ENCODE peak calls at places on chromosomes 16 and 17, in four cellular contexts. One of them, this sample, is unnamed. For H3K9me3, the result is how much of the 10 kb centered on the place peaks cover.

GRCh38 chr16:4866586-4866985 is 19.3 kb downstream of the UBN1 start:
- DNase-seq in H1: no peak
- DNase-seq in aorta: no peak
- DNase-seq in MM.1S: no peak
- DNase-seq in this sample: no peak

GRCh38 chr17:73305845-73306836 is 5.7 kb downstream of the CDC42EP4 start:
- DNase-seq in H1: no peak
- DNase-seq in aorta: no peak
- DNase-seq in MM.1S: no peak
- DNase-seq in this sample: no peak

GRCh38 chr17:57634713-57635465 is 110.2 kb downstream of the CCDC182 start:
- DNase-seq in H1: no peak
- DNase-seq in aorta: no peak
- DNase-seq in MM.1S: no peak
- DNase-seq in this sample: no peak

GRCh38 chr16:73125860-73126259 is 77.9 kb upstream of the ZFHX3 start:
- DNase-seq in H1: no peak
- DNase-seq in aorta: no peak
- DNase-seq in MM.1S: no peak
- DNase-seq in this sample: no peak

GRCh38 chr17:75110307-75110937 is 653 bp downstream of the ARMC7 start:
- DNase-seq in H1: peak
- DNase-seq in aorta: no peak
- DNase-seq in MM.1S: no peak
- DNase-seq in this sample: no peak

GRCh38 chr17:9587969-9588656 is 11.7 kb downstream of the CFAP52 start:
- DNase-seq in H1: no peak
- DNase-seq in aorta: no peak
- DNase-seq in MM.1S: no peak
- DNase-seq in this sample: no peak

GRCh38 chr17:76474894-76475293 is 7.5 kb downstream of the AANAT start:
- DNase-seq in H1: no peak
- DNase-seq in aorta: no peak
- DNase-seq in MM.1S: no peak
- DNase-seq in this sample: no peak

GRCh38 chr17:50148226-50149098 is 2.0 kb downstream of the PPP1R9B start:
- DNase-seq in H1: no peak
- DNase-seq in aorta: peak
- DNase-seq in MM.1S: peak
- DNase-seq in this sample: peak

GRCh38 chr16:1817716-1818115 is 8.9 kb downstream of the HAGH start:
- DNase-seq in H1: no peak
- DNase-seq in aorta: no peak
- DNase-seq in MM.1S: no peak
- DNase-seq in this sample: no peak

GRCh38 chr17:69047368-69048263 is 13.1 kb downstream of the ABCA9 start:
- DNase-seq in H1: no peak
- DNase-seq in aorta: peak
- DNase-seq in MM.1S: no peak
- DNase-seq in this sample: no peak

GRCh38 chr16:14668556-14669223 is 25.4 kb downstream of the PLA2G10 start:
- DNase-seq in H1: no peak
- DNase-seq in aorta: no peak
- DNase-seq in MM.1S: no peak
- DNase-seq in this sample: no peak

GRCh38 chr17:76159157-76159556 is 18.1 kb upstream of the FOXJ1 start:
- DNase-seq in H1: no peak
- DNase-seq in aorta: no peak
- DNase-seq in MM.1S: no peak
- DNase-seq in this sample: no peak

GRCh38 chr17:58312824-58313223 is 15.8 kb downstream of the TSPOAP1 start:
- DNase-seq in H1: no peak
- DNase-seq in aorta: no peak
- DNase-seq in MM.1S: no peak
- DNase-seq in this sample: no peak

GRCh38 chr17:32929588-32929987 is 1.6 kb downstream of the TMEM98 start:
- DNase-seq in H1: no peak
- DNase-seq in aorta: no peak
- DNase-seq in MM.1S: no peak
- DNase-seq in this sample: no peak

GRCh38 chr16:27628216-27628945 is 78.4 kb downstream of the KATNIP start:
- DNase-seq in H1: no peak
- DNase-seq in aorta: no peak
- DNase-seq in MM.1S: no peak
- DNase-seq in this sample: no peak

GRCh38 chr17:1322014-1322428 is 42.6 kb downstream of the TRARG1 start:
- DNase-seq in H1: no peak
- DNase-seq in aorta: no peak
- DNase-seq in MM.1S: no peak
- DNase-seq in this sample: no peak

GRCh38 chr17:76452646-76453430 is at the start of gene UBE2O:
- DNase-seq in H1: peak
- DNase-seq in aorta: peak
- DNase-seq in MM.1S: peak
- DNase-seq in this sample: peak

GRCh38 chr16:57000271-57001025 is 11.1 kb downstream of the NLRC5 start:
- DNase-seq in H1: no peak
- DNase-seq in aorta: peak
- DNase-seq in MM.1S: no peak
- DNase-seq in this sample: peak

GRCh38 chr17:69734656-69735055 is 320.2 kb downstream of the MAP2K6 start:
- DNase-seq in H1: no peak
- DNase-seq in aorta: no peak
- DNase-seq in MM.1S: no peak
- DNase-seq in this sample: no peak

DNA sequence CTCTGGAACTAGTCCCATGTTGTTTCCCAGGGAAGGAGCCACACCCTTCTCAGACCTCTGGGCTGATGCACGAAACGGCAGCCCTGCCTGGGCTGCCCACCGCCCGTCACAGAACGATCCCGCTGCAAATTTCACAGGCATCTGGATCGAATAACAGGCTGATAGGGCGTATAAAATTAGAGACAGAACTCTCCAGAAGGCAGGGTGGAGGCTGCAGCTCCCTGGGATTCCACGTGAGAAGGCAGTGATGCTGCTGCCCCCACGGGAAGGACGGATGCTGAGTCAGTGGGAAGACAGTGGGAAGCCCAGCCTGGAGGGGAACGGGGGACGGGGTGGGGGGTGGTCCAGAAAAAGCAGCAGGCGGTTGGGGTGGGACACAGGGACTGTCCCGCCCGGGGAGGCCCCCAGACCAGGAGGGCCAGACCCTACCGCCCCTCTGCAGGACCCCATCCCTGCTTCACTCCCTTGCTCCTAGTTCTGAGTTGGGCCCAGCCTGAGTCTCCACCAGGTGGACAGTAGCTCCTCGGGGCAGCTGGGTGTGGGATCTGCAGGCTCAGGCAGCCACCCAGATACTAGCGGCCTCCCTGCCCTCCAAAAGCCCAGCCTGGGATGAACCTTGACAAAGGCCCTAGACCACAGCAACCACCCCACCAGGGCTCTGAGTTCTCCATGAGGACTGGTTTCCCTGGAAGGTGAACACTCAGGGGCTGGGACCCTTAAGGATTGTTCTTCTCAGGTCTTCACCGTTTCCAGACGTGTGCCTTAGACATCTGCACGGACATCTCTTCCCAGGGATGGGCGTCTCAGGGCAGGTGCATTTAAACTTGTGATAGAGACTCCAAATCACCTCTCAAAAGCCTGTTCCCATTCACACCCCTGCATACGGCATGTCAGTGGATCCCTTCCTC is 117.8 kb downstream of the METRNL start:
- DNase-seq in H1: no peak
- DNase-seq in aorta: peak
- DNase-seq in MM.1S: no peak
- DNase-seq in this sample: no peak
- H3K9me3 ChIP-seq in H1: half or more
- H3K9me3 ChIP-seq in aorta: under half
- H3K9me3 ChIP-seq in MM.1S: under half
- H3K9me3 ChIP-seq in this sample: under half

GRCh38 chr17:48591435-48592077 is 1.5 kb upstream of the HOXB3 start:
- DNase-seq in H1: no peak
- DNase-seq in aorta: no peak
- DNase-seq in MM.1S: no peak
- DNase-seq in this sample: no peak

GRCh38 chr17:48592097-48592496 is 1.5 kb downstream of the HOXB5 start:
- DNase-seq in H1: no peak
- DNase-seq in aorta: no peak
- DNase-seq in MM.1S: no peak
- DNase-seq in this sample: no peak

GRCh38 chr17:48593126-48593829 is at the start of gene HOXB5:
- DNase-seq in H1: no peak
- DNase-seq in aorta: no peak
- DNase-seq in MM.1S: no peak
- DNase-seq in this sample: no peak

GRCh38 chr17:48593840-48594411 is 347 bp upstream of the HOXB5 start:
- DNase-seq in H1: peak
- DNase-seq in aorta: peak
- DNase-seq in MM.1S: peak
- DNase-seq in this sample: peak

DNA sequence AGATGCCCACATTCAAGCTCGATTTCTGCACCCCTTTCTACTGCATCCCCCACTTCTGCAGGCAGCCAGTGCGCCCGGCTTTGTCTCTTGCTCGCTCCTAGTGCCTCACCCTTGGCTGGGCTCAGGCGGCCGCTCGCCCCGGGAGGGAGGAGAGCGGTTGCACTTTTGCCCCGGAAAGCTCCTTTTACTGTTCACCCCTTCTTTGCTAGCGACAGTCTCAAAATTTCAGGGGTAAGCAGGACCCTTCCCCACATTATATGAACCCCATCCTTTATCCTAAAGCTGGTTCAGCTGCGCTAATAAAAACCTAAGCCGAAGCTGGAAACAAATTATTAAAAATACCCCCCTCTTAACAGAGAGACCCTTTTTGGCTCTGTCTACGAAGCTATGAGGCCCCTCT is 987 bp downstream of the HOXB5 start:
- DNase-seq in H1: no peak
- DNase-seq in aorta: no peak
- DNase-seq in MM.1S: no peak
- DNase-seq in this sample: no peak
- H3K27ac ChIP-seq in H1: no peak
- H3K27ac ChIP-seq in aorta: no peak
- H3K27ac ChIP-seq in MM.1S: no peak
- H3K27ac ChIP-seq in this sample: no peak

GRCh38 chr17:80655588-80655987 is 111.0 kb downstream of the RPTOR start:
- DNase-seq in H1: no peak
- DNase-seq in aorta: no peak
- DNase-seq in MM.1S: no peak
- DNase-seq in this sample: no peak

GRCh38 chr17:80656590-80656989 is 112.0 kb downstream of the RPTOR start:
- DNase-seq in H1: no peak
- DNase-seq in aorta: no peak
- DNase-seq in MM.1S: no peak
- DNase-seq in this sample: no peak

GRCh38 chr17:80650751-80651173 is 106.1 kb downstream of the RPTOR start:
- DNase-seq in H1: no peak
- DNase-seq in aorta: no peak
- DNase-seq in MM.1S: no peak
- DNase-seq in this sample: no peak

GRCh38 chr17:80652751-80653330 is 108.2 kb downstream of the RPTOR start:
- DNase-seq in H1: no peak
- DNase-seq in aorta: no peak
- DNase-seq in MM.1S: no peak
- DNase-seq in this sample: no peak

GRCh38 chr17:80653856-80654255 is 109.2 kb downstream of the RPTOR start:
- DNase-seq in H1: no peak
- DNase-seq in aorta: no peak
- DNase-seq in MM.1S: no peak
- DNase-seq in this sample: no peak
- H3K9me3 ChIP-seq in H1: under half
- H3K9me3 ChIP-seq in aorta: under half
- H3K9me3 ChIP-seq in MM.1S: under half
- H3K9me3 ChIP-seq in this sample: under half

GRCh38 chr17:64354396-64354795 is 36.3 kb downstream of the PECAM1 start:
- DNase-seq in H1: no peak
- DNase-seq in aorta: no peak
- DNase-seq in MM.1S: no peak
- DNase-seq in this sample: no peak

GRCh38 chr17:64354824-64355535 is 35.7 kb downstream of the PECAM1 start:
- DNase-seq in H1: no peak
- DNase-seq in aorta: no peak
- DNase-seq in MM.1S: no peak
- DNase-seq in this sample: no peak

GRCh38 chr17:64357191-64357981 is 33.3 kb downstream of the PECAM1 start:
- DNase-seq in H1: no peak
- DNase-seq in aorta: peak
- DNase-seq in MM.1S: no peak
- DNase-seq in this sample: no peak

GRCh38 chr17:64356304-64356686 is 34.4 kb downstream of the PECAM1 start:
- DNase-seq in H1: no peak
- DNase-seq in aorta: no peak
- DNase-seq in MM.1S: no peak
- DNase-seq in this sample: no peak

DNA sequence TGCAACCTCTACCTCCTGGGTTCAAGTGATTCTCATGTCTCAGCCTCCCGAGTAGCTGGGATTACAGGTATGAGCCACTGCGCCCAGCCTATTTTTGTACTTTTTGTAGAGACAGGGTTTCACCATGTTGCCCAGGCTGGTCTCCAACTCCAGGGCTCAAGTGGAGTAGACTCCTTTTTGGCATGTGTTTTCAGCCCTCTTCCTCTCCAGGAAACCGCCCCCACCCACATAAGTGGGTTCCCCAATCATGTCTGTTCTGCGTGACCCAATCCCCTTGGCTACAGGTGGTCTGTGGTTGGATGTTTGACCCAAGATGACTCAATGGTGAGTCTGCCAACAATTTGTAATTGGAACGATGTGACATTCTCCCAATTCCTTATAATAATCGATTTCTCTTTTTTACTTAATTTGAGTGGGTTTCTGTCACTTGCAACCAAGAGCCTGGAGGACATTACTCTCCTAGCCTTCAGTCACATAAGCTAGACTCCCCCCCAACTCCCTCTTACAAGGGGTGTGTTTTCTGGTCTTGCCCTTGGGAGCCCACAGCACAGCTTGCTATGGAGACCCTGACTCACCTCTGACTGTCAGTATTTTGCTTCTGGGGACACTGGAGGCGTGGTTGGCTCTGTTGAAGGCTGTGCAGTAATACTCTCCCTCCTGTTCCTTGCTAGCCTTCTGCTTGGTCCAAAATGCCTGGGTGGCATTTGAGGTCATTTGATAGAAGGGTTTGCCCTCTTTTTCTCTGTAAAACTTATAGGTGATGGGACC is 34.9 kb downstream of the PECAM1 start:
- DNase-seq in H1: no peak
- DNase-seq in aorta: no peak
- DNase-seq in MM.1S: no peak
- DNase-seq in this sample: no peak
- H3K27ac ChIP-seq in H1: no peak
- H3K27ac ChIP-seq in aorta: no peak
- H3K27ac ChIP-seq in MM.1S: no peak
- H3K27ac ChIP-seq in this sample: no peak